ENCODE peak calls at places on chromosomes 2 and 18, in eight cellular contexts. I is PC-9; T is BJ; M is CD8-positive, alpha-beta T cell; S is right lobe of liver; W is stomach; B is fibroblast of lung; F is HCT116. J is an unnamed sample. For H3K27me3 and H3K36me3, the result is how much of the 10 kb centered on the place peaks cover.

GRCh38 chr2:152415231-152415642 is 80.3 kb downstream of the FMNL2 start:
- DNase-seq in W (no peak), I (peak), T (no peak), F (peak), S (no peak), B (peak), M (no peak), J (no peak)

GRCh38 chr2:203567786-203568185 is 32.7 kb upstream of the RAPH1 start:
- DNase-seq in B (no peak), I (no peak), T (no peak), M (no peak), F (no peak), S (no peak), W (no peak), J (no peak)

GRCh38 chr2:127597984-127598380 is 48.0 kb upstream of the GPR17 start:
- DNase-seq in F (no peak), B (peak), S (no peak), W (no peak), M (no peak), T (no peak), I (no peak), J (peak)

GRCh38 chr2:9602412-9602811 is 28.4 kb downstream of the YWHAQ start:
- DNase-seq in B (no peak), S (no peak), I (no peak), W (no peak), M (no peak), F (no peak), T (no peak), J (no peak)

GRCh38 chr18:63016270-63016669 is 300.9 kb downstream of the PHLPP1 start:
- DNase-seq in S (no peak), I (peak), W (no peak), T (peak), B (peak), F (peak), M (peak), J (peak)

GRCh38 chr18:29181151-29181901 is 1004.4 kb upstream of the CDH2 start:
- DNase-seq in T (peak), M (no peak), B (peak), I (no peak), S (no peak), F (no peak), W (no peak), J (peak)

GRCh38 chr2:240141736-240142135 is 1.3 kb upstream of the OTOS start:
- DNase-seq in F (no peak), S (no peak), B (no peak), T (no peak), M (no peak), I (no peak), W (no peak), J (no peak)

GRCh38 chr2:129698593-129698992 is 280.9 kb upstream of the RAB6C start:
- DNase-seq in F (no peak), T (no peak), M (no peak), S (no peak), B (no peak), I (no peak), W (no peak), J (no peak)

GRCh38 chr2:201358684-201359083 is 1.5 kb upstream of the FLACC1 start:
- DNase-seq in W (no peak), M (no peak), I (peak), F (peak), B (peak), T (no peak), S (no peak), J (peak)

GRCh38 chr2:156589381-156590079 is 153.4 kb downstream of the GPD2 start:
- DNase-seq in S (no peak), T (no peak), B (peak), I (no peak), M (peak), F (peak), W (peak), J (peak)

GRCh38 chr2:158115202-158115783 is 13.6 kb downstream of the UPP2 start:
- DNase-seq in B (no peak), S (no peak), M (no peak), I (no peak), T (no peak), F (no peak), W (no peak), J (no peak)

GRCh38 chr18:43486462-43486861 is 209.2 kb upstream of the SYT4 start:
- DNase-seq in W (peak), F (peak), T (no peak), I (no peak), B (no peak), M (no peak), S (no peak), J (no peak)

GRCh38 chr2:61167587-61167986 is 5.6 kb downstream of the C2orf74 start:
- DNase-seq in B (no peak), S (no peak), T (no peak), F (no peak), M (no peak), W (no peak), I (peak), J (no peak)

GRCh38 chr2:230582851-230583283 is 129.8 kb upstream of the CAB39 start:
- DNase-seq in I (no peak), M (no peak), T (no peak), B (peak), S (no peak), W (no peak), F (no peak), J (peak)

GRCh38 chr18:80173060-80173459 is 64.0 kb downstream of the ADNP2 start:
- DNase-seq in W (no peak), F (no peak), S (no peak), B (no peak), M (no peak), I (no peak), T (no peak), J (no peak)

GRCh38 chr18:80175451-80176235 is 66.6 kb downstream of the ADNP2 start:
- DNase-seq in I (no peak), W (peak), F (no peak), B (peak), T (no peak), M (peak), S (no peak), J (no peak)

GRCh38 chr18:80178935-80179818 is 68.1 kb downstream of the PARD6G start:
- DNase-seq in T (no peak), B (no peak), S (no peak), W (no peak), I (no peak), F (no peak), M (no peak), J (no peak)

GRCh38 chr18:80177128-80177527 is 68.1 kb downstream of the ADNP2 start:
- DNase-seq in M (no peak), F (no peak), T (no peak), S (no peak), W (no peak), B (no peak), I (no peak), J (no peak)

DNA sequence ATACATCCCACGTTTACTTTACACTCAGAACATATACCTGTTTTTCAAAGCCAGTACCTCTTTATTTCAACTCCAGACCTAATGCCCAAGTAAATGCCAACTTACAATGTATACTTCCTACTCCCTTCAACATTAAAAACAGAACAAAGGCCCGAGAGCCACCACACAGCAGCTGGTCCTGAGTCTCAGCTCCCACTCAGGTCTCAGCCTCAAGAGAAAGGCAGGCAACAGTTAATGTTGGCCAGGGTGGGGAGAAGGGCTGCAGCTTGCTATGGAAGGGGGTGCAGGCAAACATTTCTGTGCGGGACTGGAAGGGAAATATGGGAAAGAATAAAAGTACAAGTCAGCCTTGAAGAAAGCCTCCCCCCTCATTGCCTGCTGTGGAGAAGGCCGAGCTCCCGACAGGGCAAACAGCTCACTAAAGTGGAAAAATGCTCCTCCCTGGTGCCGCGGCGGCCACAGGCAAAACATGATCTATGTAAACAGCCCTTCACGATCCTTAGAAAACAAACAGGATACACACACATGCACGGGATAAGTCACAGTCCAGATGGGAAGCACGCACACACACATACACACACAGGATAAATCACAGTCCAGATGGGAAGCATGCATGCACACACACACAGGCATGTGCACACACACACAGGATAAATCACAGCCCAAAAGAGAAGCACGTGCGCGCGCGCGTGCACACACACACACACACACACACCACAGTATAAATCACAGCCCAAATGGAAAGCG is 67.4 kb downstream of the ADNP2 start:
- DNase-seq in S (no peak), B (no peak), F (no peak), W (no peak), I (no peak), M (no peak), T (no peak), J (no peak)
- H3K27me3 ChIP-seq in S (under half), B (under half), F (under half), W (under half), I (half or more), M (under half), T (under half), J (under half)

DNA sequence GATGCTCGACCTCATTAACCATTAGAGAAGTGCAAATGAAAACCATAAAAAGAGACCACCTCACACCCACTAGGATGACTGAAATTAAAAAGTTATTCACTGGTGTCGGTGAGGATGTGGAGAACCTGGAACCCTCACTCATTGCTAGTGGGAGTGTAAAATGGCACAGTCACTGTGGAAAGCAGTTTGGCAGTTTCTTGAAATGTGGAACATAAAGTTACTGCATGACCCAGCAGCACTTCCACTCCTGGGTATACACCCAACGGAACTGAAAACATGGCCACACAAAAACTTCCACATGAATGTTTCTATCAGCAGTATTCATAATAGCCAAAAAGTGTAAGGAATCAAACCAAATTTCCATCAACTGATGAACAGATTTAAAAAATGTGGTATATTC is 65.1 kb upstream of the SLC66A3 start:
- DNase-seq in T (no peak), B (no peak), F (no peak), M (no peak), I (no peak), W (no peak), S (no peak), J (peak)
- H3K36me3 ChIP-seq in T (under half), B (under half), F (under half), M (under half), I (under half), W (under half), S (under half), J (under half)

DNA sequence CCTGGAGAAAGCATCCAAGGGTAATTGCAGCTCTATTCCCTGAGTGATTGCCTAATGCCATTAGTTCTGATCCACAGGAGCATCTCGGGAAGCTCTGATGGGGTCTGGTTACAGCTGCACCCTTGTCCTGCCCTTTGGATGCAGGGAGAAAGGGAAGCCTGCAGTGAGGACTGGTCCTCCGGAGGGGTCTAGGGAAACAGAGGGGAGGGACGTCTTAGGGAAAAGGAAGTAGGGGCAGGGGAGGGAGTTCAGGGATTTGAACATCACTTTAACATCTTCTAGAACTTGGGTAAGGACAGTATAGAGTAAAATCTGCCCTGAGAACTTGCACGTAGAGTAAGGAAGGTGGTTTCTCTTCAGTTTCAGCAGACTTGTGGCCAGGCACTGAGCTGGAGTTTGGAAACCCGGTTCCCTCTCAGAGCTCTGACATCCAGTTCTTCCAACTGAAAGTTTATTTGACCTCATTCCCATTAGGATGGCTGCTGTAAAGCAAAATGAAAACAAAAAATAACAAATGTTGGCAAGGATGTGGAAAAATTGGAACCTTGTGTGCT is 20.5 kb downstream of the ONECUT2 start:
- DNase-seq in W (no peak), M (no peak), B (no peak), S (no peak), F (no peak), I (no peak), T (no peak), J (no peak)
- H3K27me3 ChIP-seq in W (under half), M (under half), B (under half), S (under half), F (under half), I (under half), T (under half), J (under half)

GRCh38 chr2:110647777-110648176 is 30.1 kb downstream of the BUB1 start:
- DNase-seq in F (no peak), W (no peak), S (no peak), I (no peak), M (no peak), T (no peak), B (no peak), J (no peak)

GRCh38 chr2:110645616-110646015 is 32.2 kb downstream of the BUB1 start:
- DNase-seq in I (no peak), T (no peak), F (no peak), M (no peak), W (no peak), B (no peak), S (no peak), J (no peak)

GRCh38 chr2:110655701-110656100 is 22.2 kb downstream of the BUB1 start:
- DNase-seq in M (no peak), S (no peak), I (no peak), W (no peak), T (no peak), F (no peak), B (peak), J (no peak)

GRCh38 chr2:110653861-110654260 is 24.0 kb downstream of the BUB1 start:
- DNase-seq in F (no peak), W (no peak), I (no peak), S (no peak), T (no peak), M (no peak), B (no peak), J (no peak)

DNA sequence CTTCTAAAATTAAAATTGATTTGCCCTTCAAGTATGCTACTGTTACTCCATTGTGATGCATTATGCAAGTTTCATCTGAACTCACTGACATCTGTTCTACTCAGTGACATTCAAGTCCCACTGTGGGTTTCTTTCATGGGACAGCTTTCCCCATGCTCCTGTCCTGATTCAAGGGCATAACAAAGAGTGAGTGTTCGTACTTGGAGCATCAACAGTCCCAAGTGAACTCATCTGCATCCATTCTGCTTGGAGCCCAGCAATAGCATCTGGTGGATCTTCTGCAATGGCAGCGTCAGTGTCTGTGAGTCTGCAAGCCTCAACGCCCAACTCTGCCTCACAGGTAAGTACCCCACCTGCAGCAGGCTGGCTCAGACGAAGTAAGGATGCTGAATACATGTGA is 27.5 kb downstream of the BUB1 start:
- DNase-seq in T (no peak), M (no peak), I (no peak), B (no peak), F (no peak), W (no peak), S (no peak), J (no peak)
- H3K36me3 ChIP-seq in T (under half), M (under half), I (under half), B (under half), F (half or more), W (under half), S (under half), J (half or more)

GRCh38 chr2:232502513-232502900 is 14.9 kb upstream of the ECEL1 start:
- DNase-seq in T (no peak), I (no peak), B (no peak), F (no peak), S (no peak), W (no peak), M (no peak), J (no peak)
- H3K27me3 ChIP-seq in T (under half), I (half or more), B (under half), F (under half), S (under half), W (half or more), M (under half), J (half or more)

GRCh38 chr2:131081190-131081589 is 12.1 kb downstream of the FAM168B start:
- DNase-seq in M (no peak), W (no peak), F (no peak), S (no peak), I (no peak), T (no peak), B (no peak), J (no peak)
- H3K36me3 ChIP-seq in M (under half), W (half or more), F (under half), S (under half), I (under half), T (under half), B (under half), J (half or more)

DNA sequence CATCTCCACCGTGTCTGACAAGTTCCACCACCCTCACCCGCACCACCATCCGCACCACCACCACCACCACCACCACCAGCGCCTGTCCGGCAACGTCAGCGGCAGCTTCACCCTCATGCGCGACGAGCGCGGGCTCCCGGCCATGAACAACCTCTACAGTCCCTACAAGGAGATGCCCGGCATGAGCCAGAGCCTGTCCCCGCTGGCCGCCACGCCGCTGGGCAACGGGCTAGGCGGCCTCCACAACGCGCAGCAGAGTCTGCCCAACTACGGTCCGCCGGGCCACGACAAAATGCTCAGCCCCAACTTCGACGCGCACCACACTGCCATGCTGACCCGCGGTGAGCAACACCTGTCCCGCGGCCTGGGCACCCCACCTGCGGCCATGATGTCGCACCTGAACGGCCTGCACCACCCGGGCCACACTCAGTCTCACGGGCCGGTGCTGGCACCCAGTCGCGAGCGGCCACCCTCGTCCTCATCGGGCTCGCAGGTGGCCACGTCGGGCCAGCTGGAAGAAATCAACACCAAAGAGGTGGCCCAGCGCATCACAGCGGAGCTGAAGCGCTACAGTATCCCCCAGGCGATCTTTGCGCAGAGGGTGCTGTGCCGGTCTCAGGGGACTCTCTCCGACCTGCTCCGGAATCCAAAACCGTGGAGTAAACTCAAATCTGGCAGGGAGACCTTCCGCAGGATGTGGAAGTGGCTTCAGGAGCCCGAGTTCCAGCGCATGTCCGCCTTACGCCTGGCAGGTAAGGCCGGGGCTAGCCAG is 1.2 kb downstream of the ONECUT2 start:
- DNase-seq in T (no peak), F (no peak), M (no peak), W (no peak), B (no peak), I (no peak), S (no peak), J (no peak)
- H3K27me3 ChIP-seq in T (half or more), F (under half), M (under half), W (half or more), B (half or more), I (under half), S (under half), J (half or more)